ENCODE peak calls at places on chromosomes 13 and 19, in four cellular contexts. One of them, this sample, is unnamed.

GRCh38 chr13:114108141-114108761 is 24.2 kb downstream of the RASA3 start:
- DNase-seq in tibial nerve: no peak
- DNase-seq in foreskin fibroblast: no peak
- DNase-seq in DND-41: no peak
- DNase-seq in this sample: peak; percentile 10

GRCh38 chr19:56108447-56109195 is 12.5 kb downstream of the ZNF787 start:
- DNase-seq in tibial nerve: no peak
- DNase-seq in foreskin fibroblast: no peak
- DNase-seq in DND-41: no peak
- DNase-seq in this sample: no peak

GRCh38 chr13:32911506-32911905 is 104.7 kb upstream of the KL start:
- DNase-seq in tibial nerve: no peak
- DNase-seq in foreskin fibroblast: peak; percentile 34
- DNase-seq in DND-41: peak; percentile 11
- DNase-seq in this sample: peak; percentile 57

GRCh38 chr13:33323766-33324525 is 38.4 kb upstream of the STARD13 start:
- DNase-seq in tibial nerve: no peak
- DNase-seq in foreskin fibroblast: peak; percentile 41
- DNase-seq in DND-41: no peak
- DNase-seq in this sample: no peak

GRCh38 chr13:109206616-109207015 is 577.2 kb downstream of the MYO16 start:
- DNase-seq in tibial nerve: no peak
- DNase-seq in foreskin fibroblast: no peak
- DNase-seq in DND-41: peak; percentile 66
- DNase-seq in this sample: no peak

GRCh38 chr13:110236831-110237261 is 70.1 kb downstream of the COL4A1 start:
- DNase-seq in tibial nerve: no peak
- DNase-seq in foreskin fibroblast: no peak
- DNase-seq in DND-41: no peak
- DNase-seq in this sample: no peak

GRCh38 chr13:58018020-58018419 is 386.5 kb downstream of the PCDH17 start:
- DNase-seq in tibial nerve: no peak
- DNase-seq in foreskin fibroblast: no peak
- DNase-seq in DND-41: no peak
- DNase-seq in this sample: no peak

GRCh38 chr13:32495841-32496240 is 42.8 kb downstream of the N4BP2L2 start:
- DNase-seq in tibial nerve: no peak
- DNase-seq in foreskin fibroblast: no peak
- DNase-seq in DND-41: no peak
- DNase-seq in this sample: no peak

GRCh38 chr13:98305670-98306069 is 128.6 kb upstream of the RNF113B start:
- DNase-seq in tibial nerve: no peak
- DNase-seq in foreskin fibroblast: no peak
- DNase-seq in DND-41: no peak
- DNase-seq in this sample: no peak

GRCh38 chr19:4425531-4425930 is 23.1 kb downstream of the CHAF1A start:
- DNase-seq in tibial nerve: no peak
- DNase-seq in foreskin fibroblast: peak; percentile 84
- DNase-seq in DND-41: no peak
- DNase-seq in this sample: no peak

GRCh38 chr13:112685856-112686255 is 4.0 kb upstream of the ATP11A start:
- DNase-seq in tibial nerve: no peak
- DNase-seq in foreskin fibroblast: no peak
- DNase-seq in DND-41: no peak
- DNase-seq in this sample: no peak

GRCh38 chr13:44734204-44734707 is 158.1 kb upstream of the TSC22D1 start:
- DNase-seq in tibial nerve: no peak
- DNase-seq in foreskin fibroblast: peak; percentile 49
- DNase-seq in DND-41: no peak
- DNase-seq in this sample: no peak

GRCh38 chr13:32228330-32229041 is 86.7 kb downstream of the ZAR1L start:
- DNase-seq in tibial nerve: no peak
- DNase-seq in foreskin fibroblast: peak; percentile 48
- DNase-seq in DND-41: no peak
- DNase-seq in this sample: peak; percentile 5

GRCh38 chr13:76250211-76250610 is 614.1 kb downstream of the LMO7 start:
- DNase-seq in tibial nerve: no peak
- DNase-seq in foreskin fibroblast: no peak
- DNase-seq in DND-41: no peak
- DNase-seq in this sample: no peak

GRCh38 chr19:52170863-52171320 is 529 bp downstream of the ZNF836 start:
- DNase-seq in tibial nerve: no peak
- DNase-seq in foreskin fibroblast: no peak
- DNase-seq in DND-41: peak; percentile 27
- DNase-seq in this sample: no peak

GRCh38 chr13:96822900-96823299 is 171.4 kb downstream of the OXGR1 start:
- DNase-seq in tibial nerve: no peak
- DNase-seq in foreskin fibroblast: no peak
- DNase-seq in DND-41: no peak
- DNase-seq in this sample: no peak

GRCh38 chr13:61466280-61466679 is 50.6 kb upstream of the PCDH20 start:
- DNase-seq in tibial nerve: no peak
- DNase-seq in foreskin fibroblast: no peak
- DNase-seq in DND-41: no peak
- DNase-seq in this sample: no peak

GRCh38 chr13:52998290-52998876 is 30.2 kb upstream of the OLFM4 start:
- DNase-seq in tibial nerve: no peak
- DNase-seq in foreskin fibroblast: no peak
- DNase-seq in DND-41: no peak
- DNase-seq in this sample: no peak

GRCh38 chr19:45346449-45346848 is 5.9 kb downstream of the KLC3 start:
- DNase-seq in tibial nerve: no peak
- DNase-seq in foreskin fibroblast: no peak
- DNase-seq in DND-41: no peak
- DNase-seq in this sample: no peak

GRCh38 chr19:47190167-47190727 is 40.8 kb downstream of the BBC3 start:
- DNase-seq in tibial nerve: no peak
- DNase-seq in foreskin fibroblast: peak; percentile 58
- DNase-seq in DND-41: no peak
- DNase-seq in this sample: peak; percentile 88

GRCh38 chr19:44071824-44072542 is at the start of gene ZNF284:
- DNase-seq in tibial nerve: peak; percentile 77
- DNase-seq in foreskin fibroblast: peak; percentile 86
- DNase-seq in DND-41: peak; percentile 93
- DNase-seq in this sample: peak; percentile 88

GRCh38 chr19:32708457-32708856 is 11.1 kb upstream of the TDRD12 start:
- DNase-seq in tibial nerve: no peak
- DNase-seq in foreskin fibroblast: no peak
- DNase-seq in DND-41: peak; percentile 26
- DNase-seq in this sample: peak; percentile 66

GRCh38 chr13:21413013-21413412 is 46.1 kb downstream of the ZDHHC20 start:
- DNase-seq in tibial nerve: no peak
- DNase-seq in foreskin fibroblast: no peak
- DNase-seq in DND-41: no peak
- DNase-seq in this sample: no peak

GRCh38 chr19:44499962-44500949 is at the start of gene ZNF180:
- DNase-seq in tibial nerve: peak; percentile 93
- DNase-seq in foreskin fibroblast: peak; percentile 89
- DNase-seq in DND-41: peak; percentile 96
- DNase-seq in this sample: peak; percentile 98

GRCh38 chr19:5641171-5641570 is 18.3 kb downstream of the SAFB start:
- DNase-seq in tibial nerve: no peak
- DNase-seq in foreskin fibroblast: no peak
- DNase-seq in DND-41: no peak
- DNase-seq in this sample: no peak

GRCh38 chr19:19655641-19656343 is 7.7 kb downstream of the ATP13A1 start:
- DNase-seq in tibial nerve: no peak
- DNase-seq in foreskin fibroblast: no peak
- DNase-seq in DND-41: no peak
- DNase-seq in this sample: no peak

GRCh38 chr19:49447485-49448431 is 3.9 kb downstream of the PIH1D1 start:
- DNase-seq in tibial nerve: no peak
- DNase-seq in foreskin fibroblast: peak; percentile 20
- DNase-seq in DND-41: peak; percentile 67
- DNase-seq in this sample: peak; percentile 71

GRCh38 chr19:54461201-54462071 is 2.1 kb downstream of the LENG9 start:
- DNase-seq in tibial nerve: no peak
- DNase-seq in foreskin fibroblast: no peak
- DNase-seq in DND-41: no peak
- DNase-seq in this sample: no peak

GRCh38 chr13:59823495-59823894 is 340.2 kb downstream of the DIAPH3 start:
- DNase-seq in tibial nerve: no peak
- DNase-seq in foreskin fibroblast: peak; percentile 70
- DNase-seq in DND-41: no peak
- DNase-seq in this sample: no peak

GRCh38 chr19:16141043-16141442 is 2.4 kb upstream of the HSH2D start:
- DNase-seq in tibial nerve: no peak
- DNase-seq in foreskin fibroblast: no peak
- DNase-seq in DND-41: no peak
- DNase-seq in this sample: peak; percentile 30

GRCh38 chr13:98182589-98182988 is 5.5 kb upstream of the RNF113B start:
- DNase-seq in tibial nerve: no peak
- DNase-seq in foreskin fibroblast: no peak
- DNase-seq in DND-41: no peak
- DNase-seq in this sample: no peak

GRCh38 chr13:64723735-64724134 is 2506.4 kb downstream of the PCDH9 start:
- DNase-seq in tibial nerve: no peak
- DNase-seq in foreskin fibroblast: peak; percentile 92
- DNase-seq in DND-41: no peak
- DNase-seq in this sample: no peak

GRCh38 chr13:35856721-35857346 is 274.3 kb downstream of the DCLK1 start:
- DNase-seq in tibial nerve: no peak
- DNase-seq in foreskin fibroblast: no peak
- DNase-seq in DND-41: no peak
- DNase-seq in this sample: no peak

GRCh38 chr13:104683789-104684188 is 1617.6 kb upstream of the SLC10A2 start:
- DNase-seq in tibial nerve: no peak
- DNase-seq in foreskin fibroblast: no peak
- DNase-seq in DND-41: no peak
- DNase-seq in this sample: no peak

GRCh38 chr13:50219743-50220142 is 204.5 kb downstream of the KCNRG start:
- DNase-seq in tibial nerve: no peak
- DNase-seq in foreskin fibroblast: no peak
- DNase-seq in DND-41: no peak
- DNase-seq in this sample: no peak

GRCh38 chr13:50225188-50226155 is 210.2 kb downstream of the KCNRG start:
- DNase-seq in tibial nerve: no peak
- DNase-seq in foreskin fibroblast: no peak
- DNase-seq in DND-41: no peak
- DNase-seq in this sample: no peak

GRCh38 chr13:50224534-50224933 is 209.3 kb downstream of the KCNRG start:
- DNase-seq in tibial nerve: no peak
- DNase-seq in foreskin fibroblast: no peak
- DNase-seq in DND-41: no peak
- DNase-seq in this sample: peak; percentile 66

GRCh38 chr13:50220938-50221337 is 205.7 kb downstream of the KCNRG start:
- DNase-seq in tibial nerve: no peak
- DNase-seq in foreskin fibroblast: no peak
- DNase-seq in DND-41: no peak
- DNase-seq in this sample: no peak

DNA sequence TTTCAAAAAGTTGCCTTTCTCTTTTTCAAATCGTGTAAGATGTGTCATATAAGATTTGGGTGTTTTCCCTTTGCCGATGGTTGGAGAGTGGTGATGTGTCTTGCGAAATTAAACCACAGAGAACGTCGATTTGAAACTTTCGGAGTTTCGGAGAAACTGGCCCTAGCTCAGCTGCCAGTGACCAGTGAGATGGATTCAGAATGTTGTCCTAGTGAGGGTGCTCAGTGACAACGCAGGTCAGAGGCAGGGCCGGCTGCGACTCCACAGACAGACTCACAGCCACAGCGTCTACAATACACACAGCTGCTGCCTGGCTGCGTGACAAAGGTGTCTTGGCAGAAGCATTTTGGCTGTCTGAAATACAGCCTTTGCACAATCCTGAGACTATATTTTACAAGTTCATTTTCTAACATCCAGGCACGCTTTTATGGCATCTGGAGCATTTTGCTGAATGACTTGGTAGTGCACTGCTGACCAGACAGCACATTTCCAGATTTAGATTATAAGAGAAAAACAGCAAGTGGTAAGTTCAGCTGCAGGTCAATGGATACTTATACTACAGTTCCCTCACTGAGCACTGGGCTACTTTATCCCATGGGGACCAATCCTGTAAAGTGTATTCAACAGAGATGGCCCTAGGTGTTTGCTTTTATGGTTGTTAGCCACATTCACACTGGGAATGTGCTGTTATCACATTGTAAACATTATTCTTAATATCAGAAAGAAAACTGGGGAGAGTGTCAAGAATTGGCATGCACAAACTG is 207.5 kb downstream of the KCNRG start:
- DNase-seq in tibial nerve: peak; percentile 76
- DNase-seq in foreskin fibroblast: peak; percentile 72
- DNase-seq in DND-41: no peak
- DNase-seq in this sample: peak; percentile 24
- TF ChIP-seq CTCF in tibial nerve: no peak
- TF ChIP-seq CTCF in foreskin fibroblast: no peak
- TF ChIP-seq CTCF in DND-41: no peak
- TF ChIP-seq CTCF in this sample: no peak

GRCh38 chr13:28637714-28638355 is 21.1 kb upstream of the POMP start:
- DNase-seq in tibial nerve: peak; percentile 22
- DNase-seq in foreskin fibroblast: no peak
- DNase-seq in DND-41: peak; percentile 56
- DNase-seq in this sample: peak; percentile 12
- TF ChIP-seq CTCF in tibial nerve: no peak
- TF ChIP-seq CTCF in foreskin fibroblast: no peak
- TF ChIP-seq CTCF in DND-41: peak; percentile 23
- TF ChIP-seq CTCF in this sample: no peak

DNA sequence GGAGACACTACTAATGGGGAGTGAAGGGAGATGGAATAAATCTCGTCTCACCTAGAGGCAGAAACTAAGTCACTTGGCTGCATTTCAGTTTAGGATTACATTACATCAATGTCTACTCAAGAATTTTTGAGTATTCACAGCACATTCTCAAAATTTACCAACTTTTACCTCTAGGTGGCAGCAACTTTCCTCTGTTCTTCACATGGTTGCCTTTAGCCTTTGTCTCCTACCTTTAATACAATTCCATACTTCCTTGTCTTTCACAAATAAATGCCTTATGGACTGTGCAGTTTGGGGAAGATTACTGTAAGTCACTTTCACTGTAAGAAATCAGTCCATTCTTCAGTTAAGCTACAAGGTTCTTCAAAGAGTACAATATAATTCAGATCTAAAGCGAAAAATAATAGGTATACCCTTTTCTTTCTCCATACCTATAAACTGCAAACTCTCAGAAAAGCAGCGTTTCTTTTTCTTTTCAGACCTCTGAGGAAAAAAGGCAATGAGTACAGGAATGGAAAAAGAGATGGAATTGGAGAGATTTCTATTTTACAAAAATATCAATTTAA is 379.4 kb downstream of the KLF12 start:
- DNase-seq in tibial nerve: peak; percentile 79
- DNase-seq in foreskin fibroblast: peak; percentile 43
- DNase-seq in DND-41: peak; percentile 28
- DNase-seq in this sample: peak; percentile 12
- TF ChIP-seq CTCF in tibial nerve: peak; percentile 68
- TF ChIP-seq CTCF in foreskin fibroblast: peak; percentile 53
- TF ChIP-seq CTCF in DND-41: peak; percentile 79
- TF ChIP-seq CTCF in this sample: peak; percentile 81

GRCh38 chr19:15025237-15025636 is 24.0 kb upstream of the CASP14 start:
- DNase-seq in tibial nerve: no peak
- DNase-seq in foreskin fibroblast: no peak
- DNase-seq in DND-41: peak; percentile 9
- DNase-seq in this sample: peak; percentile 15
- TF ChIP-seq CTCF in tibial nerve: no peak
- TF ChIP-seq CTCF in foreskin fibroblast: no peak
- TF ChIP-seq CTCF in DND-41: peak; percentile 51
- TF ChIP-seq CTCF in this sample: no peak

This sample was measured in activated CD8-positive, alpha-beta T cell treated with anti-CD3 and anti-CD28 coated beads for 36 hours.